ENCODE peak calls at places on chromosomes 6 and 20, in seven cellular contexts. O is neural crest cell; H is chondrocyte; M is CD4-positive, alpha-beta T cell; A is MCF 10A; D is AG09309; Y is GM20000. Q is an unnamed sample.

GRCh38 chr20:5008743-5009142 is 7.4 kb upstream of the SLC23A2 start:
- DNase-seq in O (no peak), H (no peak), M (no peak), A (peak), D (no peak), Y (no peak), Q (no peak)

GRCh38 chr20:56285496-56285895 is 37.0 kb downstream of the MC3R start:
- DNase-seq in O (no peak), H (no peak), M (no peak), A (peak), D (no peak), Y (no peak), Q (no peak)

GRCh38 chr20:63639093-63639860 is 12.4 kb upstream of the GMEB2 start:
- DNase-seq in O (no peak), H (no peak), M (peak), A (no peak), D (no peak), Y (no peak), Q (no peak)

GRCh38 chr6:43016935-43017334 is 2.9 kb downstream of the KLHDC3 start:
- DNase-seq in O (no peak), H (no peak), M (no peak), A (no peak), D (no peak), Y (no peak), Q (no peak)

GRCh38 chr6:145235207-145235606 is 500.1 kb downstream of the EPM2A start:
- DNase-seq in O (no peak), H (no peak), M (no peak), A (no peak), D (no peak), Y (no peak), Q (no peak)

GRCh38 chr20:46970937-46971630 is 76.4 kb downstream of the EYA2 start:
- DNase-seq in O (peak), H (no peak), M (no peak), A (peak), D (no peak), Y (no peak), Q (no peak)

GRCh38 chr20:46220808-46221207 is 87.5 kb downstream of the CDH22 start:
- DNase-seq in O (peak), H (no peak), M (no peak), A (peak), D (no peak), Y (no peak), Q (no peak)

GRCh38 chr6:36997811-36998722 is 7.4 kb upstream of the FGD2 start:
- DNase-seq in O (no peak), H (no peak), M (no peak), A (peak), D (no peak), Y (no peak), Q (no peak)

GRCh38 chr6:7562769-7563168 is 21.3 kb downstream of the DSP start:
- DNase-seq in O (no peak), H (no peak), M (no peak), A (no peak), D (no peak), Y (no peak), Q (no peak)

GRCh38 chr20:4375881-4376280 is 345.8 kb upstream of the PRND start:
- DNase-seq in O (no peak), H (no peak), M (no peak), A (peak), D (no peak), Y (no peak), Q (no peak)

GRCh38 chr6:125421853-125422252 is 120.1 kb upstream of the HDDC2 start:
- DNase-seq in O (peak), H (no peak), M (no peak), A (peak), D (no peak), Y (no peak), Q (no peak)

GRCh38 chr6:157228421-157229218 is 94.7 kb downstream of the TMEM242 start:
- DNase-seq in O (no peak), H (no peak), M (no peak), A (no peak), D (no peak), Y (no peak), Q (no peak)

GRCh38 chr20:38177201-38177600 is 12.1 kb upstream of the TGM2 start:
- DNase-seq in O (no peak), H (no peak), M (no peak), A (no peak), D (no peak), Y (no peak), Q (no peak)

GRCh38 chr6:154228521-154228905 is 128.1 kb downstream of the IPCEF1 start:
- DNase-seq in O (no peak), H (no peak), M (no peak), A (no peak), D (no peak), Y (no peak), Q (no peak)

GRCh38 chr6:90038951-90039653 is 144.8 kb downstream of the GJA10 start:
- DNase-seq in O (no peak), H (no peak), M (no peak), A (no peak), D (no peak), Y (no peak), Q (no peak)

GRCh38 chr6:81785340-81785739 is 32.9 kb upstream of the TENT5A start:
- DNase-seq in O (no peak), H (no peak), M (no peak), A (no peak), D (no peak), Y (no peak), Q (no peak)

GRCh38 chr6:2514965-2515543 is 235.7 kb downstream of the MYLK4 start:
- DNase-seq in O (no peak), H (no peak), M (no peak), A (no peak), D (no peak), Y (no peak), Q (no peak)

GRCh38 chr6:26342106-26342999 is 22.6 kb upstream of the BTN3A2 start:
- DNase-seq in O (no peak), H (no peak), M (no peak), A (peak), D (no peak), Y (peak), Q (no peak)

GRCh38 chr20:44720617-44720993 is 5.4 kb downstream of the CCN5 start:
- DNase-seq in O (no peak), H (peak), M (no peak), A (peak), D (no peak), Y (no peak), Q (no peak)

GRCh38 chr6:15504581-15505350 is 158.1 kb downstream of the DTNBP1 start:
- DNase-seq in O (no peak), H (peak), M (no peak), A (peak), D (peak), Y (no peak), Q (no peak)

GRCh38 chr6:99187429-99187828 is 162.0 kb downstream of the FAXC start:
- DNase-seq in O (no peak), H (no peak), M (no peak), A (no peak), D (no peak), Y (no peak), Q (no peak)

GRCh38 chr20:55437778-55438417 is 567.4 kb downstream of the CBLN4 start:
- DNase-seq in O (no peak), H (no peak), M (no peak), A (no peak), D (no peak), Y (no peak), Q (no peak)

GRCh38 chr20:40893610-40894242 is 134.9 kb upstream of the TOP1 start:
- DNase-seq in O (no peak), H (no peak), M (no peak), A (no peak), D (no peak), Y (no peak), Q (no peak)

GRCh38 chr20:15594296-15594695 is 979.0 kb downstream of the KIF16B start:
- DNase-seq in O (no peak), H (no peak), M (no peak), A (no peak), D (no peak), Y (no peak), Q (no peak)

GRCh38 chr6:47145212-47145611 is 103.1 kb upstream of the ADGRF1 start:
- DNase-seq in O (no peak), H (no peak), M (no peak), A (no peak), D (no peak), Y (no peak), Q (no peak)

GRCh38 chr20:40986774-40987173 is 41.8 kb upstream of the TOP1 start:
- DNase-seq in O (no peak), H (no peak), M (no peak), A (no peak), D (no peak), Y (no peak), Q (no peak)

GRCh38 chr6:43996614-43997341 is 130.5 kb downstream of the MRPL14 start:
- DNase-seq in O (no peak), H (no peak), M (no peak), A (no peak), D (no peak), Y (no peak), Q (no peak)

GRCh38 chr20:63316502-63316921 is 23.5 kb downstream of the COL20A1 start:
- DNase-seq in O (no peak), H (peak), M (no peak), A (no peak), D (no peak), Y (no peak), Q (no peak)

GRCh38 chr6:157218371-157219198 is 104.7 kb downstream of the TMEM242 start:
- DNase-seq in O (no peak), H (no peak), M (no peak), A (no peak), D (no peak), Y (no peak), Q (no peak)

GRCh38 chr20:12047838-12048432 is 130.2 kb downstream of the BTBD3 start:
- DNase-seq in O (no peak), H (no peak), M (no peak), A (peak), D (no peak), Y (no peak), Q (no peak)

GRCh38 chr20:34538671-34539123 is 19.8 kb upstream of the MAP1LC3A start:
- DNase-seq in O (peak), H (peak), M (peak), A (peak), D (peak), Y (peak), Q (peak)

DNA sequence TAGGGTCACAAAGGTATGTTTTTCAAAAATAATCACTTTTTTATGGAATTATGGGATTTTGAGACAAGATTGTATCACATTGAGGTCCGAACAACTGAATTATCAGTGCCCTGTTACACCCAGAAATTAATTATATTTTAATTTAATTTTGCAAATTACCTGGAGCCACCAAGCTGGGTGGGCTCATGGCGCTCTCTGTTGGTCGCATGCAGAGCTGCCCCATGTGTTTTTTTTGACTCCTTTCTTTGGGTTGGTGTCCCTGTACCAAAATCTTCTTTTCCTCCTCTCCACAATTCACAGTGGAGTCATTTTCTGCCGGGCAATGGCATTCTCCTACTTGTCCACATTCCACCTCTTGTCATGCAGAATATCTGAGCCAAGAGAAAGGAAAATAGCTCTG is 38.9 kb upstream of the FRMD1 start:
- DNase-seq in O (no peak), H (no peak), M (no peak), A (no peak), D (no peak), Y (no peak), Q (no peak)
- TF ChIP-seq CTCF in O (peak), H (peak), M (no peak), A (no peak), D (peak), Y (no peak), Q (no peak)

DNA sequence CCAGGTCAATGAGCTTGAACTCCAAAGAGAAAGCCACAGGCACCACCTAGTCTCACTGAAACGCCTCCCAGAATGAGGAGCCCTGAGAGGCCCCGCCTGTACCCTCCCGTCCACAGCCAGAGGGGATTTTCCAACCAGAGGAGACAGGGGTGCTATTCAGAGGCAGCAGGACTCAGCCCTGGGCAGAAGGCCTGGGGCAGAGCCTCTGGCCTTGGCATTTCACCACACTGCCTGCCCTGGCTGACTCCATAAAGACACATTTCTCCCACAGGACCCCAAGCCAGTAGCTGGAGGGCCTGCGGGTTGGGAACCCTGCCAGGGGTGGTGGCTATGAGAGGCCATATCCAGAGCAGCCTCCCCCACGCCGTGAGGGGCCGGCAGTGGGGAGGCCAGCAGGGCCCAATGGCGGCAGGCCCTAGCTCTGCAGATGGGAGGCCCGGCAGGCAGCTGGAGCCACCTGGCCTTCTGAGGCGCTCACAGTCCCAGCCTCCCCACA is 159.3 kb downstream of the PREX1 start:
- DNase-seq in O (no peak), H (no peak), M (no peak), A (no peak), D (no peak), Y (no peak), Q (no peak)
- TF ChIP-seq CTCF in O (no peak), H (no peak), M (no peak), A (no peak), D (no peak), Y (no peak), Q (no peak)

DNA sequence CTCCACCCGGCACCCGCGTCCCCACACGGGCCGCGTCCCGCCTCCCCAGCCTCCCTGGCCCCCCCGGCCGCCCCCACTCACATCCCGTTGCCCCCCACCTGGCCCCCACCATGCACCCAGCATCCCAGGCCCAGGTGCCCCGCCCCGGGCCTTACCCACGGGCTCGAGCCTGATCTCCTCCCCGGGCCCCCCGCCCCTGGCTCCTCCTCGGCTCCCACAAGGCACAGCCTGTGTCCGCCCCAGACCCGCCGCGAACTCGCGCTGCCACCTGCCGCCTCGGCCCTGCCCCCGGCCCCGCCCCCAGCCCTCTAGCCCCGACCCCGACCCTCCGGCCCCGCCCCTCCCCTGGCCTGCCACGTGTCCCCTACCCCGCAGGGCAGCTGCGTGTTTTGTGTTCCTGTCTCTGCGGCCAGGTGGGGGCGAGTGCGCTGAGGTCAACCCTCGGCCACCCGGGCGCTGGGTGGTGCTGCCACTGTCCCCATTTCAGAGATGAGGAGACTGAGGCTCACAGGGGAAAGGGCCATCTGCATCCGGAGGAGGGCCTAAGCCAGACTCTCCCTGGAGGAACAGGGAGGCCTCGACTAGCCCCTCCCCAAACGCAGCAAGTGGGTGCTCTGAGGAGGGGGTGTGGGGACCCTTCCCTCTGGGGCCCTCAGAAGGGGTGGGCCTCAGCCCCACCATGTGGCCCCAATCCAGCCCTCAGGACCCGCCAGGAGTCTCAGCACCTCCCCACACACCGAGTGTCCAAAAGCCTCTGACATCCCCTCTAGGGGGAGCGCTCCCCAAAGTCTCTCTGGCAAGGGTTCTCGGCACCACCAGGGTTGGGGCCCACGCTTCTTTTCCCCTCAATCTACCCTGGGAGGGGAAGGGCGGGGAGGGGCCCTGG is 99.8 kb downstream of the TAF4 start:
- DNase-seq in O (no peak), H (peak), M (no peak), A (no peak), D (no peak), Y (no peak), Q (no peak)
- TF ChIP-seq CTCF in O (no peak), H (peak), M (no peak), A (no peak), D (no peak), Y (no peak), Q (no peak)

DNA sequence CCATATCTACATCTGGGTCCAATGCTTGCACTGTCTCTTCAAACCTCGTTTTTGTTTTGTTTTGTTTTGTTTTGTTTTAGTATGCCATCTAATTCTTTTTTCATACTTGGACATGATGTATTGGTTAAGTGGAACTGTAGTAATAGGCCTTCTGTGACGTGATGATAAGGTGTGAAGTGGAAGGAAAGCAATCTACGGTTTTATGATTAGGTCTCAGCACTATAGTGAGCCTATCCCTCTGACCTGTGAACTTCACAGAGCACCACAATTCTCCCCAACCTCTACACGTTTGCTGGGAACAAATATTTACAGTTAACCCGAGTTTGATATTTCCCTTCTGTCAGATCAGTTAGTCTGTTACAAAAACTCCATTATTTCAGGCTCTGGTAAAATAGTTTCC is 19.1 kb upstream of the SLC24A3 start:
- DNase-seq in O (no peak), H (no peak), M (no peak), A (no peak), D (no peak), Y (no peak), Q (no peak)
- TF ChIP-seq CTCF in O (no peak), H (no peak), M (no peak), A (no peak), D (no peak), Y (no peak), Q (no peak)

DNA sequence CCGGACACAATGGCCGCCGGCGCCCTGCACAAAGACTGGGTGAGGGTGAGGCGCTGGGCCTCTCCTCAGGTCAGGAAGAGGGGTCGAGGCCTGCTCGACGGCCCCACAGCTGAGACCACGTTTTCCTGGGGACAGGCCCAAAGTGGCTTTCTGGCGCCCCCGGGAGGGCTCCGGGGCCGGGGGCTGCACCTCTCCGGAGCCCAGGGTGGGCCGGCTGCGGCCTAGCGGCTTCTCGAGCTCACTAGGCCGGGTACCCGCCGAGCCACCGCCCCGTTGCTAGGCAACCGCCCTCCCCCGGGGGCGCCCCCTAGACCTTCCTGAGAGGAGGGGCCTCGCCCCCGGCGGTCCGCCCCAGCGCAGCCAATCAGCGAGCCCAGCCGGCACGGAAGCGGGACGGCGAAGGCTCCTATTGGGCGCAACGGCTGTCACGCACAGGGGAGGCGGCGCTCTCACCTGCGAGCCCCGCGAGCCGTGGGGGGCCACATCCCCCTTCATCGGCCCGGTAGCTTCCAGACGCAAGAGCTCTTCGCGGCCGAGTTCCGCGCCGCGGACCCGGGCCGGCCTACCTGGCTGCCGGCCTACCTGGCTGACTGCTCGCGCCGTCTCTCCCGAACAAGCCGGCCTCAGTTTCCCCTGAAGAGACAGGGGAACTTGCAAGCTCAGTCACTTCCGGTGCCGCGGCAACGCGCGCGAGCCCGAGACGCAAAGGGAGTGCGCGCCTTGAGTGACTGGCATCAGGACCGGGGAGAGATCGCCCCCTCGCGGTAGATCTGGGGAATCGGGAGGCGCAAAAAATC is 812 bp upstream of the BCL2L1 start:
- DNase-seq in O (peak), H (peak), M (peak), A (peak), D (peak), Y (peak), Q (peak)
- TF ChIP-seq CTCF in O (peak), H (peak), M (peak), A (peak), D (peak), Y (peak), Q (peak)

DNA sequence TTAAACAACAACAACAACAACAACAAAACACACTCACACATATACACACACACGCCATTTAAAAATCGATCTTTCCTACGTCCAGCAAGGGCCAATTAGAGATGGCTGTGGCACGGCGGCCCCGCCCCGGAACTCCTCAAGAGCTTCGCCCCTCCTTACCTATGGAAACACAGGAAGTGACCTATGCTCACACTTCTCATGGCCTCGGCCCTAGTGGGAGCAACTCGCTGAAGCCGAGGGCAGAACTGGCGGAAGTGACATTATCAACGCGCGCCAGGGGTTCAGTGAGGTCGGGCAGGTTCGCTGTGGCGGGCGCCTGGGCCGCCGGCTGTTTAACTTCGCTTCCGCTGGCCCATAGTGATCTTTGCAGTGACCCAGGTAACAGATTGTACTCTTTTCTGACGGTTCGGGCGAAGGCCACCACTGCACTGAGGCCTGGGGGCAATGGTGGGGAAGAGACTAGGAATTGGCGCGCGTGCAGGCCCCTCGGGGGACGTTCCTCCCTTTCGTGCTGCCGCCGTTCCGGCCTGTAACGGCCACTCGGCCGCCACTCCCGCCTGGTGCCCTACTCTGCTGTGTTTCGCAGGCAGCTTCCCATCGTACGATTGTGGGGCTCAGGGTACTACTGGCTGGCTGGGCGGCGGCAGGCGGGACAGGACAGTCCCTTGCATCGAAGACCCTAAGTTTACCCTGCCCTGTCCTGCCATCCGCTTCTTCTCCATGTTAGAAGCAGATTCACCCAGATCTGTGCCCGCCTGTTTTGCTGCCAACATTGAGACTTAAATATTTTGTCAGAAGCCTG is at the start of gene TBP:
- DNase-seq in O (peak), H (peak), M (peak), A (peak), D (peak), Y (peak), Q (peak)
- TF ChIP-seq CTCF in O (no peak), H (no peak), M (no peak), A (no peak), D (no peak), Y (no peak), Q (no peak)

Q was measured in GM10248.